ENCODE peak calls at places on chromosomes 4 and X, in four cellular contexts. X, J, E and H are unnamed samples.

GRCh38 chrX:10159069-10159468 is 2.3 kb downstream of the CLCN4 start:
- DNase-seq in E (peak; percentile 26), J (peak; percentile 50), X (no peak), H (no peak)

GRCh38 chr4:37685726-37686372 is 327 bp downstream of the RELL1 start:
- DNase-seq in X (peak; percentile 54), E (peak; percentile 51), J (peak; percentile 54), H (peak; percentile 37)

GRCh38 chrX:109797311-109797975 is 64.4 kb upstream of the ACSL4 start:
- DNase-seq in E (no peak), J (no peak), X (no peak), H (no peak)

GRCh38 chr4:81997313-81997712 is 376.5 kb downstream of the HNRNPD start:
- DNase-seq in E (no peak), X (peak; percentile 64), J (no peak), H (no peak)

GRCh38 chr4:160819791-160820190 is 1344.0 kb downstream of the FSTL5 start:
- DNase-seq in E (no peak), J (no peak), X (no peak), H (no peak)

GRCh38 chrX:3811331-3812311 is 98.2 kb upstream of the PRKX start:
- DNase-seq in X (peak; percentile 62), E (no peak), J (peak; percentile 21), H (peak; percentile 28)

GRCh38 chrX:54248309-54248708 is 65.3 kb upstream of the FAM120C start:
- DNase-seq in E (no peak), J (no peak), X (peak; percentile 58), H (no peak)

GRCh38 chrX:23752740-23753435 is 9.8 kb upstream of the ACOT9 start:
- DNase-seq in X (no peak), E (no peak), J (no peak), H (no peak)

GRCh38 chr4:85854543-85854942 is 379.6 kb downstream of the ARHGAP24 start:
- DNase-seq in J (no peak), X (no peak), E (no peak), H (no peak)

GRCh38 chr4:76581276-76581675 is 146.2 kb downstream of the SHROOM3 start:
- DNase-seq in X (no peak), J (no peak), E (no peak), H (no peak)

GRCh38 chr4:1055721-1056590 is 44.5 kb downstream of the FGFRL1 start:
- DNase-seq in X (no peak), J (peak; percentile 87), E (peak; percentile 63), H (peak; percentile 93)

GRCh38 chr4:2075987-2076907 is 17.1 kb downstream of the NAT8L start:
- DNase-seq in J (no peak), E (no peak), X (no peak), H (no peak)

GRCh38 chr4:4990857-4991540 is 28.3 kb downstream of the CYTL1 start:
- DNase-seq in J (peak; percentile 12), E (peak; percentile 37), X (no peak), H (no peak)

GRCh38 chr4:99723555-99724450 is 66.2 kb upstream of the C4orf54 start:
- DNase-seq in X (no peak), J (peak; percentile 26), E (peak; percentile 68), H (no peak)

GRCh38 chr4:8830056-8830455 is 41.6 kb downstream of the HMX1 start:
- DNase-seq in X (no peak), J (no peak), E (peak; percentile 2), H (no peak)

GRCh38 chr4:67500373-67500772 is 44.9 kb downstream of the CENPC start:
- DNase-seq in J (no peak), X (no peak), E (no peak), H (no peak)

GRCh38 chr4:39255266-39255665 is 72.9 kb downstream of the WDR19 start:
- DNase-seq in E (no peak), X (no peak), J (peak; percentile 15), H (no peak)

GRCh38 chrX:18886344-18887161 is 97.4 kb downstream of the PHKA2 start:
- DNase-seq in J (peak; percentile 61), E (peak; percentile 83), X (peak; percentile 62), H (peak; percentile 10)

GRCh38 chr4:152097371-152097770 is 336.6 kb upstream of the GATB start:
- DNase-seq in X (no peak), J (no peak), E (no peak), H (no peak)

GRCh38 chr4:39718366-39719323 is 20.7 kb downstream of the UBE2K start:
- DNase-seq in J (no peak), X (peak; percentile 16), E (no peak), H (no peak)

GRCh38 chr4:15144249-15144966 is 142.1 kb downstream of the CPEB2 start:
- DNase-seq in J (no peak), E (no peak), X (no peak), H (no peak)

GRCh38 chrX:70421618-70422017 is 1.5 kb upstream of the GDPD2 start:
- DNase-seq in J (no peak), X (no peak), E (no peak), H (no peak)

GRCh38 chr4:5030152-5030668 is 11.0 kb upstream of the CYTL1 start:
- DNase-seq in X (no peak), E (no peak), J (no peak), H (no peak)

GRCh38 chr4:138897818-138898226 is 117.8 kb upstream of the NOCT start:
- DNase-seq in E (no peak), J (peak; percentile 18), X (peak; percentile 33), H (no peak)

DNA sequence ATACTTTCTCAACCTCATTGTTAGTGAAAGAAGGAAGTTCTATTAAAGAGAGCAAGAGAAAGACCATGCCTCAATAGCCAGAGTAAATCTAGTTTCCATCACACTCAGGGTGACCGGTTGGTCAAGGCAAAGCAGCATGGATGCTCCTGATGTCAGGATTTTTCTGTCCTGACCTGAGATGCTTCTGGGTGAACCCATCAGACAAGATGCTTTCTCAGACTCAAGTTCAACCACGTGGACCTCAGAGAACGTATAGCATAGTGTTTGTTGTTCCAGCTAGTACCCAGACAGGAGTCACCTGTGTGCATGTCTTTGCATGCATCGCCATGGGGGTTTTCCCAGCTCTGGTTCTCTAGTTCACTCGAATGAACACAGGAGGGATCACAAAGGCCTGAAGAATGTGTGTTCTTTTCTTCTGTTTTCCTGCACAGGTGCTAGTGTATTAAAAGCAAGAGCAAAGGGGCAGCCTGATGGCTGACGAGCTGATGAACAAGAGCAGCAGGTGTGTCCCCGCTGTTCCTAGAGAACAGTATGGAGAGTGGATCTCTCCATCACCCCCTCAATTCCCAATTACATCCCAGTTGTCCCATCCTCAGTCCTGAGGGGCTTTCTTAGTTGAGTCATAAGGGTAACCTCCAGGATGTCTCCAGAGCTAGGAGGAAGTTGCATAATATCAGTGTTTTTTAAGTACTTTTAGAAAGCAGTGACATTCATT is 110.5 kb upstream of the ENPP6 start:
- DNase-seq in E (no peak), J (no peak), X (peak; percentile 94), H (no peak)
- H3K4me3 ChIP-seq in E (no peak overlapping the region), J (no peak overlapping the region), X (no peak overlapping the region), H (no peak overlapping the region)

GRCh38 chr4:3441501-3442459 is at the start of gene HGFAC:
- DNase-seq in E (no peak), J (no peak), X (no peak), H (no peak)
- H3K27ac ChIP-seq in E (no peak within 1 kb of the TSS), J (no peak within 1 kb of the TSS), X (no peak within 1 kb of the TSS), H (no peak within 1 kb of the TSS)

DNA sequence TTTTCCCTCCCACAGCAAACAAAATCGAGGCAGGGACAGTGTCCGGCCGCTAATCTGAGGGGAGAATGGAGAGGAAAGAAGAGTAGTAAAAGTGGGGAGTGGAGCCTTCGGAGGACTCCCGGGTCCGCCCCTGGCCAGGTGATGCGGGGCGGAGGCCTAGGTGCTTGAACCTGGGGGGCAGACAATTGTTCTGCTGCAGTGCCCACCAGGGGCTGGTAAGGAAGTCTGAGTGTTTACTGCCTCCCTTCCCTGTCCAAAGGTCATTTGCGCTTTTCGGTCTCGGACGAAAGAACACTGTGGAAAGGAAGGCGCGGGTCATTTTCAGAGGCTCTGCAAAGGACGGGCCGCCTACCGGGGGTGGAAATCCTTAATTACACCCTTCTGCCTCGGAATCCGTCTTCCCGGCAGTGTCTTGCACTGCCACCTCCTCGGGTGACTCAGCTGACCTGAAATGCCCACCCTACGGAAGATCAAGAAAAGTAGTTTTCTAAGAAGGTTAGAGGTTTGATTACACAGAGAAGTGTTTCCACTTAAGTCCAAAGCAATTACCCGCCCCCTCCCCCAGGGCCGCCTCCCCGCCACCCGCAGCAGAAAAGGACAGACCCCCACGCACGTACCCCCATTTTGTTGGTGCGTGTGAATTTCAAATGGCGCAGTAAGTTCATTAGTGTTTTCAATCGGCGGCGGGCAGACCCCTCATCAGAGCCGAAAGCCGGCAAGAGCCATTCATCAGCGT is 99.9 kb upstream of the TENM3 start:
- DNase-seq in X (no peak), J (no peak), E (no peak), H (no peak)
- H3K4me1 ChIP-seq in X (peaks cover 10% of the 10 kb centered on the region), J (no peaks in the 10 kb centered on the region), E (peaks cover 5% of the 10 kb centered on the region), H (peaks cover 5% of the 10 kb centered on the region)

GRCh38 chr4:88969746-88970145 is 87.2 kb downstream of the FAM13A start:
- DNase-seq in X (no peak), J (no peak), E (no peak), H (no peak)

GRCh38 chr4:88964450-88964849 is 92.5 kb downstream of the FAM13A start:
- DNase-seq in E (no peak), J (no peak), X (no peak), H (no peak)

GRCh38 chr4:88965053-88965452 is 91.9 kb downstream of the FAM13A start:
- DNase-seq in J (no peak), X (no peak), E (no peak), H (no peak)

GRCh38 chr4:88969271-88969670 is 87.7 kb downstream of the FAM13A start:
- DNase-seq in E (no peak), J (no peak), X (no peak), H (no peak)

GRCh38 chr4:88967883-88968316 is 89.1 kb downstream of the FAM13A start:
- DNase-seq in J (no peak), E (no peak), X (no peak), H (no peak)
- H3K4me3 ChIP-seq in J (no peak overlapping the region), E (no peak overlapping the region), X (no peak overlapping the region), H (no peak overlapping the region)

GRCh38 chr4:106421441-106422296 is 53.1 kb upstream of the GIMD1 start:
- DNase-seq in X (no peak), E (no peak), J (no peak), H (no peak)

GRCh38 chr4:106418444-106418843 is 49.9 kb upstream of the GIMD1 start:
- DNase-seq in E (no peak), X (no peak), J (no peak), H (no peak)

GRCh38 chr4:106422766-106423165 is 54.2 kb upstream of the GIMD1 start:
- DNase-seq in X (no peak), E (no peak), J (no peak), H (no peak)

DNA sequence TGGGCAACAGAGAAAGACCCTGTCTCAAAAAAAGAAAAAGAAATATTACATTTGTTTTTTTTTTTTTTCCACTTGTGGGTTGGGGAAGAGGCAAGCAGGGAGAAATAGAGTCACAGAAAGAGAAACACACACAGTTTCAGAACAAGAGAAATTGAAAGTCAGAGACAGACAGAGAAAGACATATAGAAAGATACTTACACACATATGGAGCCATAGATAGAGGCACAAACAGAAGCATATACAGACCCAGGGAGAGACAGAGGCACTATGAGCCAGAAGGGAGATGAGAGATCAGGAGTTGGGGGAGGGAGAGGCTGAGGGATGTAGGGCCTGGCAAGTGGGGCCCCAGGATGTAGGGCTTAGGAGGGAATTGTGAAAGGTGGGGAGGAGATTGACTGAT is 55.2 kb upstream of the GIMD1 start:
- DNase-seq in J (no peak), E (no peak), X (no peak), H (no peak)
- H3K27ac ChIP-seq in J (no peak overlapping the region), E (no peak overlapping the region), X (no peak overlapping the region), H (no peak overlapping the region)

GRCh38 chr4:165418116-165418515 is 39.3 kb downstream of the CPE start:
- DNase-seq in E (no peak), J (no peak), X (no peak), H (no peak)
- H3K4me1 ChIP-seq in E (peaks cover 4% of the 10 kb centered on the region), J (no peaks in the 10 kb centered on the region), X (no peaks in the 10 kb centered on the region), H (no peaks in the 10 kb centered on the region)